ENCODE peak calls at places on chromosomes 12 and 14, in six cellular contexts. J is midbrain; W is astrocyte of the spinal cord; U is activated CD4-positive, alpha-beta T cell treated with anti-CD3 and anti-CD28 coated beads for 48 hours; T is heart right ventricle; V is ecto neural progenitor cell. N is an unnamed sample.
A peak's percentile ranks its signal among the peaks of the same experiment; 100 is the strongest.

GRCh38 chr12:32671930-32672785 is 6.9 kb upstream of the DNM1L start:
- DNase-seq in J (peak; percentile 68), W (peak; percentile 78), U (no peak), T (no peak), V (no peak), N (peak; percentile 91)

GRCh38 chr14:61710853-61711817 is 15.8 kb downstream of the HIF1A start:
- DNase-seq in J (no peak), W (no peak), U (no peak), T (no peak), V (no peak), N (no peak)

GRCh38 chr12:31029916-31030562 is 43.6 kb upstream of the DDX11 start:
- DNase-seq in J (peak; percentile 55), W (no peak), U (no peak), T (peak; percentile 58), V (no peak), N (no peak)

GRCh38 chr12:21823581-21823980 is 49.1 kb upstream of the KCNJ8 start:
- DNase-seq in J (peak; percentile 23), W (peak; percentile 43), U (no peak), T (peak; percentile 59), V (no peak), N (no peak)

GRCh38 chr12:67742461-67742860 is 93.9 kb downstream of the DYRK2 start:
- DNase-seq in J (no peak), W (no peak), U (no peak), T (no peak), V (no peak), N (peak; percentile 54)

GRCh38 chr14:65042731-65043372 is 56.2 kb downstream of the FNTB start:
- DNase-seq in J (no peak), W (no peak), U (no peak), T (no peak), V (no peak), N (no peak)

GRCh38 chr12:107511292-107511691 is 174.3 kb upstream of the PWP1 start:
- DNase-seq in J (no peak), W (peak; percentile 69), U (no peak), T (no peak), V (no peak), N (no peak)

GRCh38 chr14:68279777-68280233 is 460.2 kb downstream of the RAD51B start:
- DNase-seq in J (no peak), W (no peak), U (no peak), T (no peak), V (no peak), N (no peak)

GRCh38 chr12:49231881-49232650 is 32.8 kb upstream of the TUBA1C start:
- DNase-seq in J (peak; percentile 49), W (peak; percentile 20), U (no peak), T (no peak), V (no peak), N (no peak)

GRCh38 chr12:12107678-12108077 is 36.9 kb downstream of the BCL2L14 start:
- DNase-seq in J (no peak), W (no peak), U (no peak), T (no peak), V (no peak), N (no peak)

GRCh38 chr14:101862177-101862576 is 100.7 kb downstream of the PPP2R5C start:
- DNase-seq in J (no peak), W (peak; percentile 62), U (no peak), T (no peak), V (no peak), N (no peak)

GRCh38 chr12:24045816-24046257 is 96.4 kb upstream of the SOX5 start:
- DNase-seq in J (no peak), W (peak; percentile 92), U (no peak), T (no peak), V (no peak), N (no peak)

GRCh38 chr14:33551963-33552362 is 398.9 kb downstream of the EGLN3 start:
- DNase-seq in J (no peak), W (no peak), U (no peak), T (no peak), V (no peak), N (no peak)

GRCh38 chr14:76699901-76700590 is 61.2 kb upstream of the VASH1 start:
- DNase-seq in J (no peak), W (no peak), U (no peak), T (no peak), V (no peak), N (no peak)

GRCh38 chr14:30875788-30876053 is 1.4 kb downstream of the COCH start:
- DNase-seq in J (no peak), W (no peak), U (no peak), T (no peak), V (no peak), N (no peak)

GRCh38 chr14:90820958-90821357 is 4.7 kb upstream of the TTC7B start:
- DNase-seq in J (no peak), W (peak; percentile 50), U (peak; percentile 89), T (no peak), V (no peak), N (no peak)

GRCh38 chr14:76065519-76065918 is 80.0 kb downstream of the IFT43 start:
- DNase-seq in J (no peak), W (no peak), U (no peak), T (no peak), V (no peak), N (no peak)

GRCh38 chr12:30457621-30458289 is 237.9 kb downstream of the IPO8 start:
- DNase-seq in J (no peak), W (peak; percentile 72), U (no peak), T (no peak), V (no peak), N (peak; percentile 52)

GRCh38 chr12:98743362-98743953 is 98.4 kb downstream of the APAF1 start:
- DNase-seq in J (peak; percentile 45), W (no peak), U (peak; percentile 71), T (no peak), V (peak; percentile 68), N (no peak)